ENCODE peak calls at places on chromosomes 3 and 15, in nine cellular contexts. N is HFFc6; K is IMR-90; B is fibroblast of lung; Q is progenitor cell of endocrine pancreas; M is colonic mucosa; P is CD8-positive, alpha-beta T cell; W is fibroblast of mammary gland; R is B cell. O is an unnamed sample.

GRCh38 chr15:80780416-80781221 is 1.4 kb downstream of the CEMIP start:
- DNase-seq in N (no peak), K (peak; percentile 62), B (peak; percentile 72), Q (peak; percentile 83), M (peak; percentile 72), P (no peak), W (peak; percentile 51), R (no peak), O (no peak)

GRCh38 chr3:80556728-80557127 is 788.9 kb upstream of the ROBO1 start:
- DNase-seq in N (no peak), K (no peak), B (no peak), Q (no peak), M (no peak), P (no peak), W (no peak), R (no peak), O (no peak)

GRCh38 chr15:97961067-97961954 is 808 bp downstream of the ARRDC4 start:
- DNase-seq in N (peak; percentile 12), K (peak; percentile 4), B (no peak), Q (peak; percentile 33), M (peak; percentile 73), P (no peak), W (peak; percentile 22), R (no peak), O (no peak)

GRCh38 chr3:188341501-188341900 is 187.5 kb downstream of the LPP start:
- DNase-seq in N (no peak), K (no peak), B (no peak), Q (no peak), M (no peak), P (no peak), W (no peak), R (no peak), O (no peak)

GRCh38 chr15:60840703-60841411 is 361.9 kb upstream of the ICE2 start:
- DNase-seq in N (no peak), K (no peak), B (no peak), Q (no peak), M (no peak), P (peak; percentile 8), W (no peak), R (no peak), O (no peak)

GRCh38 chr3:135125171-135125801 is 330.2 kb downstream of the EPHB1 start:
- DNase-seq in N (no peak), K (peak; percentile 27), B (peak; percentile 26), Q (peak; percentile 38), M (no peak), P (no peak), W (peak; percentile 44), R (no peak), O (peak; percentile 6)

GRCh38 chr15:101337976-101338375 is 42.9 kb upstream of the SNRPA1 start:
- DNase-seq in N (no peak), K (no peak), B (no peak), Q (no peak), M (no peak), P (no peak), W (no peak), R (no peak), O (no peak)

GRCh38 chr15:77964193-77964592 is 113.3 kb downstream of the TBC1D2B start:
- DNase-seq in N (no peak), K (no peak), B (no peak), Q (no peak), M (no peak), P (no peak), W (no peak), R (no peak), O (no peak)

GRCh38 chr3:94249491-94250079 is 186.7 kb downstream of the NSUN3 start:
- DNase-seq in N (peak; percentile 53), K (peak; percentile 65), B (peak; percentile 51), Q (peak; percentile 28), M (peak; percentile 76), P (no peak), W (peak; percentile 78), R (peak; percentile 25), O (peak; percentile 44)

GRCh38 chr3:178623666-178624255 is 87.5 kb downstream of the KCNMB2 start:
- DNase-seq in N (no peak), K (no peak), B (peak; percentile 9), Q (no peak), M (no peak), P (no peak), W (no peak), R (no peak), O (no peak)

GRCh38 chr3:98893740-98894139 is 7.8 kb downstream of the DCBLD2 start:
- DNase-seq in N (peak; percentile 44), K (peak; percentile 28), B (peak; percentile 81), Q (no peak), M (no peak), P (no peak), W (peak; percentile 56), R (no peak), O (no peak)

GRCh38 chr3:108406661-108407206 is 103.7 kb downstream of the MYH15 start:
- DNase-seq in N (peak; percentile 38), K (peak; percentile 56), B (peak; percentile 39), Q (no peak), M (peak; percentile 84), P (no peak), W (peak; percentile 82), R (peak; percentile 49), O (peak; percentile 62)

GRCh38 chr3:81985996-81986723 is 224.7 kb upstream of the GBE1 start:
- DNase-seq in N (no peak), K (no peak), B (no peak), Q (no peak), M (no peak), P (no peak), W (no peak), R (no peak), O (no peak)

GRCh38 chr3:129890125-129890524 is 3.4 kb downstream of the TMCC1 start:
- DNase-seq in N (no peak), K (no peak), B (no peak), Q (no peak), M (peak; percentile 36), P (no peak), W (no peak), R (no peak), O (no peak)

GRCh38 chr3:63279000-63279366 is 875 bp downstream of the SYNPR start:
- DNase-seq in N (no peak), K (no peak), B (peak; percentile 4), Q (peak; percentile 11), M (no peak), P (no peak), W (no peak), R (no peak), O (no peak)

GRCh38 chr15:67013696-67014095 is 51.7 kb upstream of the SMAD3 start:
- DNase-seq in N (no peak), K (peak; percentile 80), B (peak; percentile 94), Q (no peak), M (no peak), P (no peak), W (peak; percentile 39), R (no peak), O (no peak)

GRCh38 chr3:55724851-55725250 is 237.7 kb upstream of the WNT5A start:
- DNase-seq in N (no peak), K (no peak), B (no peak), Q (no peak), M (no peak), P (no peak), W (no peak), R (no peak), O (no peak)

GRCh38 chr15:90891346-90891949 is 7.1 kb downstream of the FES start:
- DNase-seq in N (no peak), K (no peak), B (no peak), Q (no peak), M (no peak), P (no peak), W (no peak), R (no peak), O (no peak)

DNA sequence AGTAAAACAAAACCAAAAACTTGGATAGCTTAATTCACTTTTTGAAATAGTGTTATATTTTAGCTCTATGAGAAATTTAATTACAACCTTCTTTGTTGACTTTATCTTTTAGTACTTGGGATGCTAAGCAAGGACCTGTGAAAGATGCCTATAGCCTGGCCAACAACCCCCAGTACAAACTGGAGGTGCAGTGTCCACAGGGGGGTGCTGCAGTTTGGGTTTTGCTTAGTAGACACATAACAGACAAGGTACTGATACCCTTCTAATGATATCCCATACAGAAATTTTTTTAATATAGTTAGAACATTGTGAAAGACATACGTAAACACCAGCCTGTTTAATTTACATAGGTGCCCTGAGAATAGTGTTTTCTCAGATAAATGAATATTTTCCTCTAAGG is 35.3 kb downstream of the CAPN7 start:
- DNase-seq in N (no peak), K (no peak), B (peak; percentile 10), Q (no peak), M (no peak), P (no peak), W (peak; percentile 38), R (peak; percentile 52), O (no peak)
- TF ChIP-seq CTCF in N (peak; percentile 65), K (peak; percentile 21), B (peak; percentile 17), Q (peak; percentile 22), M (no peak), P (no peak), W (peak; percentile 34), R (peak; percentile 64), O (peak; percentile 48)

GRCh38 chr3:128572644-128573105 is 77.9 kb downstream of the RPN1 start:
- DNase-seq in N (no peak), K (no peak), B (no peak), Q (no peak), M (peak; percentile 26), P (no peak), W (no peak), R (no peak), O (no peak)
- TF ChIP-seq CTCF in N (peak; percentile 65), K (peak; percentile 9), B (peak; percentile 22), Q (peak; percentile 58), M (no peak), P (no peak), W (peak; percentile 29), R (no peak), O (peak; percentile 63)

GRCh38 chr15:74336061-74337005 is 31.1 kb downstream of the CYP11A1 start:
- DNase-seq in N (peak; percentile 52), K (peak; percentile 37), B (no peak), Q (no peak), M (no peak), P (no peak), W (peak; percentile 70), R (no peak), O (no peak)
- TF ChIP-seq CTCF in N (peak; percentile 34), K (no peak), B (no peak), Q (no peak), M (no peak), P (no peak), W (peak; percentile 32), R (no peak), O (no peak)

DNA sequence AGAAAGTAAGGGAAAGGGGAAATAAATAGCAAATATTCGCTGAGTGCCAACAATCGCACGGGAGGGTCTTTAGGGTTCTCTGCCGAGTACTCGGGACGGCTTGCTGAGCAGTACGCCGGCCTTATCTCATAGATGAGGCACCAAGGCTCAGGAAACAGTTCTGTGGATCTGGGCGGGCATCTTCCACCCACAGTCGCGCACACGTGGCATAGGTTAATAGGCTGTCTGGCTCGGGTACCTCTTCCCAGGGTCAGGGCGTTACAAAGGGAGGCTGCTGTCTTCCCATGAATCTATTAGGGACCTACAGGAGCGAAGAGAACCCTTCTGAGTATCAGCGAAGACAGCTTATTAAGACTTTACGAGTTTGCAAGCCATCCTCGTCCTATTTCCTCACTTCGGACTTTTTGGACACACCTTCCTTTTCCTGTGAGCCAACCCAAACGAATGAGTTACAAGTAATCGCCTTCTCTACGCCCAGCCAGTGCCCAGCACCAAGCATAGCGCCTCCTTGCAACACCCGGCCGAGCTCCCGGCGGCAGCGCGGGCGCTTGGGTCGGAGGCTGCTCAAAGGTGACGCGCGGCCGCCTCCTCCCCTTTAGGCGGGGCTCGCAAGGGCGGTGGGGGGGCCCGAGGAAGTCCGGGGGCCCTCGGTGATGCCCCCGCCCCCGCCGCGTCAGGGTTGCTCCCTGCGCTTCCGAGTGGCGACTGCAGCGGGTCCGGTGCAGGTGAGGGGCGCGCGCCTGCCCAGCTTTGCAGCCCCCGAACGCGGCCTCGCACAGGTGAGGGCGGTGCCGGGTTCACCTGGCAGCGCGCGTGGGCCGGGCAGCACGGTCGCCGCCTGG is at the start of gene MCTP2:
- DNase-seq in N (peak; percentile 69), K (peak; percentile 70), B (peak; percentile 53), Q (peak; percentile 69), M (peak; percentile 92), P (peak; percentile 66), W (peak; percentile 60), R (peak; percentile 84), O (no peak)
- TF ChIP-seq CTCF in N (peak; percentile 37), K (peak; percentile 7), B (no peak), Q (peak; percentile 26), M (no peak), P (no peak), W (no peak), R (peak; percentile 24), O (no peak)